ENCODE peak calls at places on chromosomes 5 and 9, in ten cellular contexts. O is WTC11, Y is T-helper 1 cell, K is foreskin fibroblast, E is neural crest cell, F is nephron progenitor cell, B is EL, P is ACHN, A is myocyte, X is left ventricle myocardium inferior. V is an unnamed sample.

GRCh38 chr5:80481019-80481893 is 6.6 kb upstream of the FAM151B start:
- DNase-seq in E (peak; percentile 8), A (peak; percentile 51), X (no peak), P (peak; percentile 62), F (no peak), K (peak; percentile 40), Y (no peak), B (peak; percentile 62), O (peak; percentile 34), V (peak; percentile 55)

GRCh38 chr5:142748568-142749249 is 21.5 kb upstream of the ARHGAP26 start:
- DNase-seq in A (no peak), P (peak; percentile 60), F (peak; percentile 32), K (no peak), B (no peak), E (no peak), X (peak; percentile 29), O (peak; percentile 53), Y (peak; percentile 35), V (no peak)

GRCh38 chr5:82355053-82355452 is 76.9 kb upstream of the RPS23 start:
- DNase-seq in Y (no peak), E (no peak), B (no peak), O (no peak), X (no peak), A (no peak), K (no peak), P (no peak), F (no peak), V (no peak)

GRCh38 chr5:6307304-6307703 is 71.0 kb downstream of the MED10 start:
- DNase-seq in K (no peak), B (no peak), E (no peak), F (no peak), A (no peak), Y (no peak), P (no peak), O (no peak), X (no peak), V (no peak)

GRCh38 chr9:92798358-92798757 is 33.7 kb upstream of the BICD2 start:
- DNase-seq in Y (no peak), A (no peak), F (no peak), B (no peak), E (no peak), O (no peak), K (no peak), P (no peak), X (no peak), V (no peak)

GRCh38 chr5:168291961-168292782 is 727 bp downstream of the WWC1 start:
- DNase-seq in B (peak; percentile 45), P (no peak), K (peak; percentile 18), E (no peak), O (peak; percentile 67), X (no peak), Y (no peak), A (no peak), F (peak; percentile 28), V (no peak)

GRCh38 chr5:94240616-94241287 is 377.7 kb downstream of the KIAA0825 start:
- DNase-seq in Y (no peak), B (peak; percentile 59), F (no peak), A (peak; percentile 56), P (no peak), X (no peak), O (no peak), E (no peak), K (peak; percentile 46), V (peak; percentile 14)

GRCh38 chr5:81265101-81265500 is 32.0 kb downstream of the CKMT2 start:
- DNase-seq in E (no peak), A (no peak), F (no peak), K (peak; percentile 16), X (no peak), Y (no peak), P (no peak), O (no peak), B (no peak), V (peak; percentile 60)

GRCh38 chr5:148740966-148741742 is 85.3 kb upstream of the ADRB2 start:
- DNase-seq in F (no peak), K (peak; percentile 75), O (no peak), Y (no peak), B (peak; percentile 75), A (peak; percentile 87), X (no peak), E (no peak), P (peak; percentile 62), V (peak; percentile 76)

GRCh38 chr5:121174351-121174750 is 677.3 kb upstream of the FTMT start:
- DNase-seq in Y (no peak), A (no peak), O (no peak), K (peak; percentile 9), F (no peak), X (no peak), P (no peak), E (no peak), B (no peak), V (peak; percentile 1)

GRCh38 chr9:113955076-113955752 is 79.1 kb downstream of the ZNF618 start:
- DNase-seq in K (peak; percentile 51), X (no peak), B (peak; percentile 61), Y (no peak), E (no peak), F (no peak), A (peak; percentile 74), O (no peak), P (peak; percentile 33), V (peak; percentile 88)

GRCh38 chr9:14433841-14434511 is 120.0 kb upstream of the NFIB start:
- DNase-seq in P (peak; percentile 72), F (no peak), B (peak; percentile 55), X (no peak), Y (no peak), A (peak; percentile 60), K (peak; percentile 36), E (no peak), O (no peak), V (peak; percentile 62)

GRCh38 chr9:82764270-82764669 is 298.7 kb downstream of the RASEF start:
- DNase-seq in F (no peak), P (no peak), K (no peak), A (no peak), B (no peak), Y (no peak), E (no peak), O (no peak), X (no peak), V (no peak)

GRCh38 chr5:98454904-98455303 is 318.6 kb upstream of the RGMB start:
- DNase-seq in F (no peak), P (peak; percentile 83), X (no peak), Y (no peak), K (peak; percentile 89), E (no peak), O (no peak), B (peak; percentile 94), A (peak; percentile 88), V (peak; percentile 98)

GRCh38 chr5:154211611-154212390 is 21.3 kb downstream of the GALNT10 start:
- DNase-seq in K (no peak), Y (no peak), P (no peak), O (no peak), X (no peak), E (no peak), F (no peak), A (no peak), B (peak; percentile 94), V (no peak)

GRCh38 chr9:34492051-34492450 is 30.7 kb downstream of the ENHO start:
- DNase-seq in X (no peak), F (no peak), A (no peak), K (no peak), B (no peak), Y (no peak), E (no peak), P (no peak), O (no peak), V (no peak)

GRCh38 chr5:84450617-84451414 is 66.1 kb upstream of the EDIL3 start:
- DNase-seq in Y (no peak), X (no peak), F (no peak), P (peak; percentile 24), E (no peak), O (no peak), K (no peak), B (no peak), A (no peak), V (peak; percentile 15)

V was measured in HCEC 1CT.